ENCODE peak calls at places on chromosomes 6 and 20, in four cellular contexts. N is GM12878, L is K562, D is stomach. S is an unnamed sample.

GRCh38 chr6:29992792-29993191 is 50.5 kb downstream of the HLA-A start:
- DNase-seq in N (no peak), L (no peak), D (no peak), S (no peak)

GRCh38 chr6:131931063-131931745 is 20.0 kb downstream of the CCN2 start:
- DNase-seq in N (no peak), L (no peak), D (no peak), S (no peak)

GRCh38 chr6:127691147-127691546 is 114.2 kb downstream of the C6orf58 start:
- DNase-seq in N (no peak), L (no peak), D (no peak), S (no peak)

GRCh38 chr6:113856011-113856551 is 1.1 kb upstream of the MARCKS start:
- DNase-seq in N (no peak), L (no peak), D (peak; percentile 29), S (no peak)

GRCh38 chr6:7479801-7480266 is 61.6 kb upstream of the DSP start:
- DNase-seq in N (no peak), L (no peak), D (peak; percentile 50), S (no peak)

GRCh38 chr6:150894935-150895686 is 29.6 kb downstream of the MTHFD1L start:
- DNase-seq in N (peak; percentile 61), L (no peak), D (no peak), S (peak; percentile 37)

GRCh38 chr20:12414446-12415274 is 497.0 kb downstream of the BTBD3 start:
- DNase-seq in N (no peak), L (no peak), D (no peak), S (no peak)

GRCh38 chr6:166435574-166435973 is 52.8 kb upstream of the MPC1 start:
- DNase-seq in N (no peak), L (no peak), D (peak; percentile 31), S (no peak)

GRCh38 chr6:22026160-22026678 is 270.6 kb downstream of the PRL start:
- DNase-seq in N (no peak), L (no peak), D (no peak), S (no peak)

GRCh38 chr20:62134735-62135231 is 8.4 kb downstream of the PSMA7 start:
- DNase-seq in N (no peak), L (no peak), D (peak; percentile 50), S (no peak)
- TF ChIP-seq EP300 in N (no peak), L (no peak), D (no peak), S (no peak)

GRCh38 chr6:132931313-132931712 is 116.9 kb downstream of the RPS12 start:
- DNase-seq in N (no peak), L (no peak), D (no peak), S (no peak)

GRCh38 chr6:132931937-132932336 is 117.6 kb downstream of the RPS12 start:
- DNase-seq in N (no peak), L (no peak), D (no peak), S (no peak)

GRCh38 chr6:132932566-132932965 is 118.2 kb downstream of the RPS12 start:
- DNase-seq in N (no peak), L (no peak), D (no peak), S (no peak)

GRCh38 chr6:132934496-132934895 is 120.1 kb downstream of the RPS12 start:
- DNase-seq in N (no peak), L (no peak), D (no peak), S (no peak)

DNA sequence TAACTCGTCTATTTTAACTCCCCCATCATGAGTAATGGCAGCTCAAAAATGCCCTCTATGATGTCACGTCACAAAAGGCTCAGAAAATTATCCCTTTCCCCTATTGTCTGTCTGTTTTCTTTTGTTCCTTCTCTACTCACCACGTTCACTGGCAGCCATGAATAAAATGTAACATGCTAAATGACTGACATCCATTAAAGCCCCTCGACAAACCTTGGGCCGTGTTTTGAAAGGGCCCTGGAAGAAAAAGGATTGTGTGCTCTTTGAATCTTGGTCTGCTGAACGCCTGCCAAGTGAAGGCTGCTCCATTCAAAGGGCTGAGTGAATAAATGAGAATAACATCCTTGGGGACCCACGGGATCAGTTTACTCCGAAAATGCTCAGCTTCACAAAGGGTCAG is 118.7 kb downstream of the RPS12 start:
- DNase-seq in N (no peak), L (no peak), D (no peak), S (no peak)
- TF ChIP-seq EP300 in N (no peak), L (no peak), D (no peak), S (no peak)

DNA sequence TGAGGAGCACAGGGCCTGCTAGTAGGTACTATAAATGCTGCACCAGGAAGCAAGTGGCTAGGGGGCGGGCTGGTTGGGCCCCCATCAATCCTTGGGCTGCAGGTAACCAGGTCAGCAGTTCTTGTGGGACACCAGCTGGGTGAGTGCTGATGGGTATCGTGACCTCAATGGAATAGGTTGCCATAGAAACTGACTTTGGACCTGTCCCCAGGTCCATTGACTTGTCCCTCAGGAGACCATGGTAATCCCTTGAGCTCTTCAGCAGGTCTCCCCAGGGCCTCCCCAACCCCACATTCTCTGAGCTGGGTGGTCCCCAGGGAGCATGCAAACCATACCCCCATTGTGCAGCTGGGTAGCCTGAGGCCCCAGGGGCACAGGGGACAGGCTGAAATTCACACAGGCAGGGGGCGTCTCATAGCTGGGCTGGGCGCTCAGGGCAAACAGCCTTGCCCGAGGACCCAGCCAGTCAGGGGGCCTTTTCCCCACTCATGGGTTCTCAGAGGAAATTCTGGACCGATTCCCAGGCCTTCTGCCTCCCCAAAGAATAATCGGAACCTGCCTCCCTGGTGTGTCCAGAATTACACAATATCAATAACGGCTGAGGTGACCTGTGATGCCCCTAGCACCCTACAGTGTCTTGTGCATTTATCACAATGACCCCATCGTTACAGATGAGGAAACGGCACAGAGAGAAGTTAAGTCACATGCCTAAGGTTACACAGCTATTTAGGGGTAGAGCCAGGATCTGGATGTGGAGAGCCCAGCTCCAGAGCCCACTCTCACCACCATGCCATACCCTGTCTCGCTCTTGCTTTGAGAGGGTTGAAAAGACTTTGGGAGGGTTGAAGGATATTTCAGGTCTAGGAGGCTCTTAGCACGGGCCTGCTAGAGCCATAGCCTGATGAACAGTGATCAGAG is 35.9 kb downstream of the SRC start:
- DNase-seq in N (no peak), L (no peak), D (no peak), S (peak; percentile 58)
- TF ChIP-seq EP300 in N (no peak), L (no peak), D (no peak), S (no peak)

DNA sequence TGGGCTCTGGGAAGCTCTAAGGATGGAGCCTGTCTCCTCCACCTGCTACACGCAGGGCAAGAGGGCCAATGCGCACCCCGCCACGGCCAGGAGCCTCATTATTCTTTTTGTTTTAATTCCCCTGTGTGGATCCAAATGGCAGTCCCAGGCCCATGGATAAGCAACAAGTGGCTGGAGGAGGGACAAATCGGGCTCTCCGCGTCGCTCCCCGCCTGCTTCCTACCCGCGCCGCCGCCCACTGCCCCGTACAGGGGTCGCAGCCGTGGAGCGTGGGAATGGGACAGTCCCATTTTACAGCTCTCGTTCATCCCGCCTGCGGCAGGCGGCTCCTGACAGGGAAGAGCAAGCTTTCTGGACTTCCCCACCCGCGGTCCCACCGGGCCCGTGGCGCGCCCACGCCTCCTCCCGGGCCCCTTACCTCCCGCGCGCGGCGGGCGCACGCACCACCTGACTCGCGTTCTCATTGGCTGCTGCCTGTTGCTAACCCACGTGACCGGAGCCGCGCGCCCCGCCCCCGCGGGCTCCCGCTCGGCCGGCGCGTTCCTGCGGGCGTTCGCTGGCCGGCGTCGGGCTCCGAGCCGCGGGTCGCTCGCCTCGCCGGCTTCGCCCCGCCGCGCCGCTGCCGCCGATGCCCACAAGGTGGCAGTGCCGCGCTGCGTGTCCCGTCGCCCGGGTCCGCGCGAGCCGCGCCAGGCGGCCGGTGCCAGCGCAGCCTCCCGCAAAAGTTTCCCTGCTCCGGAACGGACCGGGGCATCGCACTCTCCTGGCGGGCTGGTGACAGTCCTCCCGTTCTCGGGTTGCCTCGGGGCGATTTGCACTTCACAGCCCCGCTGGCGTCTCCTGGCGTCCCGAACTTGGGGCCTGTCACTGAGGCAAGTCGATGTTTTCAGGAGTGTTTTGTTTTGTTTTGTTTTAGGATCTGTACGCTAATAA is 93.4 kb downstream of the CD83 start:
- DNase-seq in N (peak; percentile 48), L (peak; percentile 99), D (peak; percentile 96), S (peak; percentile 94)
- TF ChIP-seq EP300 in N (no peak), L (no peak), D (no peak), S (no peak)

S was measured in suprapubic skin.